ENCODE peak calls at places on chromosomes 3 and 15, in ten cellular contexts. Q, H, E, J, U, D, M, Z, X and F are unnamed samples.

GRCh38 chr3:24387493-24387892 is 107.2 kb downstream of the THRB start:
- DNase-seq in U (no peak), H (no peak), Q (peak; percentile 16), X (no peak), D (no peak), M (no peak), J (no peak), E (no peak), Z (no peak), F (no peak)

GRCh38 chr3:4281991-4282390 is 21.2 kb upstream of the SETMAR start:
- DNase-seq in Q (no peak), U (no peak), H (no peak), D (no peak), Z (no peak), M (no peak), J (no peak), E (no peak), X (no peak), F (no peak)

GRCh38 chr15:73936588-73937312 is 10.5 kb downstream of the LOXL1 start:
- DNase-seq in Z (no peak), X (no peak), U (no peak), M (no peak), D (peak; percentile 77), E (no peak), H (no peak), Q (no peak), J (no peak), F (no peak)

GRCh38 chr3:177620073-177620472 is 422.8 kb upstream of the TBL1XR1 start:
- DNase-seq in Z (no peak), M (no peak), D (no peak), H (no peak), Q (no peak), J (no peak), E (no peak), U (no peak), X (no peak), F (no peak)

GRCh38 chr3:57961828-57962447 is 46.3 kb upstream of the FLNB start:
- DNase-seq in M (no peak), Q (peak; percentile 76), U (no peak), D (no peak), J (no peak), H (peak; percentile 45), E (no peak), Z (peak; percentile 77), X (peak; percentile 5), F (no peak)

GRCh38 chr3:189529468-189529867 is 101.7 kb upstream of the TP63 start:
- DNase-seq in E (no peak), X (peak; percentile 14), Z (no peak), J (no peak), M (no peak), D (no peak), H (no peak), U (no peak), Q (no peak), F (no peak)

GRCh38 chr3:171256445-171257250 is 203.6 kb downstream of the TNIK start:
- DNase-seq in U (no peak), Q (peak; percentile 29), E (no peak), Z (peak; percentile 61), H (peak; percentile 61), X (no peak), D (no peak), J (no peak), M (no peak), F (no peak)

GRCh38 chr3:66555214-66555844 is 54.5 kb upstream of the LRIG1 start:
- DNase-seq in E (no peak), Q (peak; percentile 21), J (no peak), X (no peak), U (no peak), Z (peak; percentile 74), M (no peak), H (no peak), D (no peak), F (no peak)

GRCh38 chr15:45347989-45348388 is 30.4 kb downstream of the GATM start:
- DNase-seq in J (no peak), M (no peak), X (no peak), Q (no peak), H (no peak), U (no peak), E (no peak), D (no peak), Z (no peak), F (no peak)

GRCh38 chr15:39628131-39628482 is 47.2 kb downstream of the THBS1 start:
- DNase-seq in Q (no peak), J (no peak), H (no peak), D (no peak), X (no peak), M (no peak), U (no peak), E (no peak), Z (no peak), F (peak; percentile 8)

GRCh38 chr3:97882975-97883598 is 61.3 kb downstream of the CRYBG3 start:
- DNase-seq in E (no peak), Z (peak; percentile 63), J (peak; percentile 5), H (peak; percentile 60), D (no peak), X (peak; percentile 22), Q (peak; percentile 65), U (no peak), M (no peak), F (no peak)

GRCh38 chr3:71709908-71710511 is 15.2 kb downstream of the EIF4E3 start:
- DNase-seq in D (no peak), X (no peak), E (no peak), M (no peak), Z (no peak), U (no peak), J (no peak), Q (no peak), H (no peak), F (no peak)

GRCh38 chr3:169112153-169112892 is 551.2 kb downstream of the MECOM start:
- DNase-seq in X (no peak), H (peak; percentile 73), U (no peak), E (no peak), Z (peak; percentile 91), Q (peak; percentile 79), M (no peak), D (no peak), J (no peak), F (no peak)

GRCh38 chr3:196604548-196604947 is 34.9 kb upstream of the NRROS start:
- DNase-seq in X (peak; percentile 66), J (peak; percentile 68), M (no peak), Q (no peak), Z (no peak), E (no peak), D (peak; percentile 9), U (no peak), H (no peak), F (peak; percentile 38)

GRCh38 chr3:125357032-125357658 is 18.0 kb downstream of the ZNF148 start:
- DNase-seq in M (peak; percentile 79), Q (peak; percentile 43), E (no peak), X (peak; percentile 72), H (no peak), D (peak; percentile 92), Z (no peak), U (peak; percentile 17), J (peak; percentile 76), F (peak; percentile 18)

GRCh38 chr3:14307953-14308352 is 94.5 kb upstream of the SLC6A6 start:
- DNase-seq in Q (no peak), D (no peak), E (no peak), H (no peak), X (no peak), Z (no peak), U (no peak), J (no peak), M (no peak), F (no peak)

GRCh38 chr3:8069471-8069870 is 432.2 kb upstream of the LMCD1 start:
- DNase-seq in U (no peak), Q (no peak), H (no peak), M (no peak), X (no peak), D (no peak), E (no peak), J (no peak), Z (no peak), F (no peak)

GRCh38 chr3:11154953-11155325 is 646 bp downstream of the HRH1 start:
- DNase-seq in E (no peak), H (peak; percentile 12), X (no peak), D (peak; percentile 51), Q (peak; percentile 41), J (no peak), U (no peak), Z (peak; percentile 24), M (peak; percentile 63), F (no peak)

GRCh38 chr3:27791956-27792355 is 69.8 kb upstream of the EOMES start:
- DNase-seq in H (no peak), M (no peak), X (no peak), Z (no peak), U (no peak), D (no peak), Q (no peak), E (no peak), J (no peak), F (peak; percentile 44)

GRCh38 chr3:179224584-179224983 is 26.3 kb downstream of the KCNMB3 start:
- DNase-seq in D (no peak), Z (no peak), Q (no peak), X (no peak), M (no peak), E (no peak), J (no peak), U (no peak), H (no peak), F (no peak)

GRCh38 chr15:56537881-56538280 is 72.9 kb upstream of the MNS1 start:
- DNase-seq in M (no peak), Z (no peak), H (no peak), U (peak; percentile 41), E (no peak), J (peak; percentile 39), D (no peak), Q (no peak), X (peak; percentile 36), F (no peak)

GRCh38 chr3:10753964-10754363 is 62.1 kb upstream of the SLC6A11 start:
- DNase-seq in M (no peak), D (peak; percentile 56), H (peak; percentile 40), J (peak; percentile 20), U (no peak), Q (peak; percentile 33), X (peak; percentile 65), E (peak; percentile 10), Z (peak; percentile 64), F (no peak)

GRCh38 chr3:177830411-177830849 is 633.1 kb upstream of the TBL1XR1 start:
- DNase-seq in X (no peak), E (peak; percentile 92), H (peak; percentile 44), Q (peak; percentile 96), U (no peak), Z (peak; percentile 55), D (no peak), M (no peak), J (no peak), F (peak; percentile 86)

GRCh38 chr3:197854596-197855343 is 63.7 kb downstream of the LRCH3 start:
- DNase-seq in X (no peak), J (no peak), Z (peak; percentile 96), M (no peak), H (peak; percentile 94), U (no peak), Q (peak; percentile 84), E (peak; percentile 69), D (no peak), F (peak; percentile 91)

GRCh38 chr3:196609343-196609775 is 30.1 kb upstream of the NRROS start:
- DNase-seq in J (peak; percentile 90), M (peak; percentile 92), U (peak; percentile 93), H (peak; percentile 67), E (peak; percentile 45), Q (peak; percentile 80), Z (peak; percentile 75), D (peak; percentile 62), X (peak; percentile 97), F (peak; percentile 58)

GRCh38 chr3:177488740-177489139 is 291.5 kb upstream of the TBL1XR1 start:
- DNase-seq in U (no peak), H (no peak), Z (no peak), D (no peak), X (no peak), M (no peak), Q (peak; percentile 16), J (no peak), E (no peak), F (no peak)

GRCh38 chr15:90337256-90337655 is 14.8 kb upstream of the ZNF774 start:
- DNase-seq in M (no peak), J (no peak), H (no peak), Z (no peak), Q (peak; percentile 17), X (no peak), E (no peak), D (no peak), U (no peak), F (no peak)

GRCh38 chr15:93584021-93584420 is 495.0 kb upstream of the RGMA start:
- DNase-seq in D (no peak), J (no peak), E (no peak), M (no peak), Q (no peak), Z (no peak), H (no peak), X (no peak), U (no peak), F (no peak)